ENCODE peak calls at places on chromosomes 12 and 14, in four cellular contexts. N is GF-D8; L is activated naive CD4-positive, alpha-beta T cell; K is HTR-8/SVneo. U is an unnamed sample.

GRCh38 chr14:88380405-88380804 is 5.1 kb upstream of the SPATA7 start:
- DNase-seq in N (no peak), L (no peak), K (peak; percentile 11), U (peak; percentile 27)

GRCh38 chr12:94621662-94622359 is 28.5 kb downstream of the TMCC3 start:
- DNase-seq in N (no peak), L (no peak), K (peak; percentile 67), U (no peak)

GRCh38 chr12:6821674-6822433 is at the start of gene GPR162:
- DNase-seq in N (no peak), L (no peak), K (peak; percentile 73), U (peak; percentile 93)

GRCh38 chr14:103453791-103454190 is 68.6 kb downstream of the MARK3 start:
- DNase-seq in N (no peak), L (no peak), K (no peak), U (no peak)

GRCh38 chr14:61426048-61426447 is 104.7 kb downstream of the PRKCH start:
- DNase-seq in N (no peak), L (no peak), K (no peak), U (no peak)

GRCh38 chr12:118188690-118189371 is 52.9 kb downstream of the PEBP1 start:
- DNase-seq in N (no peak), L (no peak), K (no peak), U (peak; percentile 22)

GRCh38 chr12:52832960-52833905 is 878 bp downstream of the KRT79 start:
- DNase-seq in N (no peak), L (no peak), K (no peak), U (no peak)

GRCh38 chr14:65462411-65462810 is 49.9 kb downstream of the FUT8 start:
- DNase-seq in N (no peak), L (no peak), K (peak; percentile 68), U (no peak)

U was measured in GM23338.